ENCODE peak calls at places on chromosome 14, in eight cellular contexts. J is dorsolateral prefrontal cortex, S is OCI-LY7, K is IMR-90, H is adrenal gland, I is transverse colon, E is A549, N is H1. A is an unnamed sample.

GRCh38 chr14:56342419-56342901 is 224.2 kb downstream of the PELI2 start:
- DNase-seq in S (no peak), E (no peak), I (no peak), N (no peak), K (peak; percentile 86), H (peak; percentile 13), J (peak; percentile 14), A (peak; percentile 43)

GRCh38 chr14:55518391-55518790 is 61.6 kb upstream of the KTN1 start:
- DNase-seq in N (no peak), K (peak; percentile 38), J (no peak), S (no peak), E (no peak), H (no peak), I (no peak), A (no peak)

GRCh38 chr14:85535916-85536834 is 6.2 kb downstream of the FLRT2 start:
- DNase-seq in N (no peak), K (peak; percentile 79), S (no peak), E (peak; percentile 53), I (no peak), J (no peak), H (peak; percentile 36), A (no peak)

GRCh38 chr14:85471744-85472143 is 58.2 kb upstream of the FLRT2 start:
- DNase-seq in J (no peak), S (no peak), N (peak; percentile 9), K (peak; percentile 94), I (no peak), H (peak; percentile 23), E (peak; percentile 66), A (peak; percentile 99)

GRCh38 chr14:85531594-85532391 is 1.8 kb downstream of the FLRT2 start:
- DNase-seq in J (peak; percentile 9), H (peak; percentile 68), N (no peak), I (no peak), S (no peak), E (peak; percentile 32), K (peak; percentile 80), A (peak; percentile 91)

GRCh38 chr14:72617391-72618011 is 276.4 kb downstream of the DPF3 start:
- DNase-seq in S (no peak), E (no peak), J (peak; percentile 64), H (no peak), N (no peak), I (no peak), K (no peak), A (no peak)

GRCh38 chr14:75334191-75335051 is 55.8 kb downstream of the FOS start:
- DNase-seq in N (no peak), J (no peak), K (peak; percentile 3), I (peak; percentile 53), S (no peak), H (peak; percentile 48), E (no peak), A (no peak)

GRCh38 chr14:74946659-74947281 is 8.6 kb downstream of the PGF start:
- DNase-seq in H (no peak), I (no peak), S (no peak), K (no peak), N (no peak), E (no peak), J (no peak), A (no peak)

GRCh38 chr14:74324945-74325361 is 22.2 kb upstream of the ABCD4 start:
- DNase-seq in K (peak; percentile 38), I (no peak), J (no peak), H (no peak), E (peak; percentile 65), S (peak; percentile 48), N (no peak), A (peak; percentile 2)

GRCh38 chr14:62983821-62984220 is 61.4 kb downstream of the KCNH5 start:
- DNase-seq in H (no peak), S (no peak), E (no peak), I (no peak), K (no peak), N (no peak), J (no peak), A (no peak)

GRCh38 chr14:55126932-55127490 is 2.0 kb upstream of the LGALS3 start:
- DNase-seq in K (no peak), N (no peak), E (no peak), H (no peak), S (no peak), I (no peak), J (no peak), A (no peak)

GRCh38 chr14:105861985-105862465 is 335.6 kb downstream of the TMEM121 start:
- DNase-seq in S (peak; percentile 98), I (peak; percentile 27), E (no peak), H (no peak), K (no peak), N (no peak), J (no peak), A (no peak)

GRCh38 chr14:105525326-105525725 is 1.1 kb upstream of the TMEM121 start:
- DNase-seq in I (no peak), H (no peak), S (no peak), K (no peak), J (no peak), E (no peak), N (no peak), A (no peak)

GRCh38 chr14:106129274-106129673 is 602.9 kb downstream of the TMEM121 start:
- DNase-seq in H (no peak), E (no peak), N (no peak), S (no peak), J (no peak), I (no peak), K (no peak), A (no peak)

GRCh38 chr14:54564799-54565235 is 2.1 kb upstream of the SAMD4A start:
- DNase-seq in K (peak; percentile 87), J (peak; percentile 23), N (no peak), S (no peak), E (no peak), I (no peak), H (peak; percentile 43), A (peak; percentile 54)

DNA sequence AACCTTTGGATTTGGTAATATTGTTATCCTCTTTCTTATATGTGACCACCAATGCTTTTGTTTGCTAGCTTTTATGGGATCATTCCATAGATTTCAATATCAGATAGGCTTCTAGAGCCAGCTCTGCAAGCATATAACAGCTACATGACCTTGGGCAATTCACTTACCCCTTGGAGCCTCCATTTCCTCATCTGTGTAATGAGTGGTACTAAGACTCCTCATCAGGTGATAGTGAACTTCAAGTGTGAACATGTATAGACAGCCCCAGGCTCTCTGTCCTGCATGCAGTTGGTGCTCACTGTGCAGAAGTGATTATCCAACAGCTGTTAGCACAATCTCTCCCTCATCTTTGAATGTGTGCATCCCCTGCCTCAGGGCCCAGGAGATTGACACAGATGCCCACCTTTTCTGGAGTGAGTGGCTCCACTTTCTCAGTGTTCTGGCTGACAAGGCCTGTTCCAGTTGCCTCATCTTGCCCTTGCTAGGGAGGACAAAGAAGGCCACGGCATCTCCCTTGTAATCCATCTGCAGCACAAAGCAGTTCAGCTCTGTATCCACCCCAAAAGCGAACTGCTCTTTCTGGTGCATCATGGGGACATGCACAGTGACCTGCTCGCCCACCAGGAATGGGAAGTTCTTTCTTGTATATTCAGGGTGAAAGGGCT is 9.2 kb downstream of the SERPINA9 start:
- DNase-seq in I (no peak), K (no peak), J (no peak), H (no peak), S (no peak), N (no peak), E (no peak), A (no peak)
- H3K27ac ChIP-seq in I (no peak overlapping the region), K (no peak overlapping the region), J (no peak overlapping the region), H (no peak overlapping the region), S (no peak overlapping the region), N (no peak overlapping the region), E (no peak overlapping the region), A (no peak overlapping the region)

GRCh38 chr14:104137297-104138097 is 890 bp upstream of the KIF26A start:
- DNase-seq in E (peak; percentile 76), S (peak; percentile 43), N (no peak), H (peak; percentile 57), J (peak; percentile 27), K (peak; percentile 4), I (peak; percentile 73), A (no peak)
- H3K4me3 ChIP-seq in E (peak overlapping the region; percentile 55), S (no peak overlapping the region), N (peak overlapping the region; percentile 62), H (peak overlapping the region; percentile 15), J (peak overlapping the region; percentile 33), K (no peak overlapping the region), I (peak overlapping the region; percentile 32), A (peak overlapping the region; percentile 9)

DNA sequence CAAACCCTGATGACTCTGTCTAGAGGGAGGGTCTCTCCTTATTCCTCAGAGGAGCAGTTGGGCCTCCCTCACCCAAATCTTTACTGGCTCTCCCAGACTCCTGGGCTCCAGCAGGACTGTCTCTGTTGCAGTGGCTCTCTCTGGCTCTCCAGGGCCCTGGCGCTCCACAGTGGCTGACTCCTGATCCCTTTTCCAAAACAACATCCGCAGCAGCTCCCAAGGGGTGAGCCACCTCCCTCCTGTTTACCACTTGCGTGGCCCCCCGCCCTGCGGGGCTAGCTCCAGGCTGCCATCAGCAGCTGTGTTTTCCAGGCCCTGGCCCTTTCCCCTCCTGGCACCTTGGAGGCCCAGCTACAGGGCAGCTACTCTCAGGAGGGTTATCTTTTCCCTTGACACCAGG is 123.5 kb downstream of the CALM1 start:
- DNase-seq in N (no peak), S (no peak), I (no peak), H (no peak), J (no peak), K (no peak), E (no peak), A (no peak)
- H3K27ac ChIP-seq in N (no peak overlapping the region), S (no peak overlapping the region), I (peak overlapping the region; percentile 72), H (no peak overlapping the region), J (no peak overlapping the region), K (no peak overlapping the region), E (no peak overlapping the region), A (no peak overlapping the region)

GRCh38 chr14:69288001-69288771 is 28.2 kb downstream of the GALNT16 start:
- DNase-seq in N (no peak), J (peak; percentile 47), K (peak; percentile 42), E (peak; percentile 46), S (no peak), H (peak; percentile 71), I (peak; percentile 27), A (no peak)
- H3K4me3 ChIP-seq in N (no peak overlapping the region), J (no peak overlapping the region), K (no peak overlapping the region), E (no peak overlapping the region), S (no peak overlapping the region), H (no peak overlapping the region), I (no peak overlapping the region), A (no peak overlapping the region)

DNA sequence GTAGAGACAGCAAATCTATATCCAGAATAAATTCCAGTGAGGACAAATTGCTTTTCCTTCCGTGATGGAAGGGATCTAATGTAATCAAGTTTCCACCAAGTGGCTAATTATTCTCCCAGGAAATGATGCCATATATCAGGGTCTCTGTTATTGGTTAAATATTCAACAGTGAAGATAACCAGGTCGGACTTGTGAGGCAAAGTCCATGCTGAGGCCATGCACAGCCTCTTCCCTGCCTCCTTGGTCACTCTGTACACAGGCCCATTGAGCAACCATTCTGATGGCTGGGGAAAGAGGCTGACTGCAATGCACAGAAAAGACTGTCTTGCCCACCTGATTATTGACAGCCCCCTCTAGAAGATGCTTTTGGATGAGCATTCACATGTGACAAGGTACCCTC is 90.1 kb downstream of the TNFAIP2 start:
- DNase-seq in K (no peak), J (no peak), I (no peak), E (no peak), N (no peak), H (no peak), S (no peak), A (no peak)
- H3K27ac ChIP-seq in K (no peak overlapping the region), J (no peak overlapping the region), I (no peak overlapping the region), E (no peak overlapping the region), N (no peak overlapping the region), H (no peak overlapping the region), S (no peak overlapping the region), A (no peak overlapping the region)

DNA sequence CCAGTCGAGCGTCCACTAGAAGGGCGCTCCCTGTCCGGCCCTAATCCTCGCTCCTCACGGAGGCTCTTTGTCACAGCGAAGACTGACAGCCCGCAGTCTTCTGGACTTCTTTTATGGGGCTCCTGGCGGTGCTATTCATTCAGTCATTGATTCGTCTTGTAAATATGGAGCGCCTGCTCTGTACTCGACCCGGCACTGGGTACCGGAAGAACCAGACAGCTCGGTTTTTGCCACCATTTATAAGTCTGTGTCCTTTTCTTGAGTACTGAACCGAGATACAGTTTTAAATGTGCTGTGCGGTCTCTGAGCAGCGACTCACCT is 570 bp downstream of the DMAC2L start:
- DNase-seq in H (no peak), N (no peak), J (no peak), I (no peak), K (no peak), S (peak; percentile 66), E (no peak), A (no peak)
- H3K4me3 ChIP-seq in H (peak overlapping the region; percentile 68), N (peak overlapping the region; percentile 86), J (peak overlapping the region; percentile 93), I (peak overlapping the region; percentile 90), K (peak overlapping the region; percentile 76), S (peak overlapping the region; percentile 73), E (peak overlapping the region; percentile 56), A (peak overlapping the region; percentile 89)

A was measured in brain microvascular endothelial cell.